ENCODE peak calls at places on chromosome X, in six cellular contexts. V is psoas muscle; W is lower leg skin; P is uterus; S is A549; I is CD4-positive, CD25-positive, alpha-beta regulatory T cell. R is an unnamed sample.

GRCh38 chrX:100994352-100995281 is 25.1 kb downstream of the ARL13A start:
- DNase-seq in V (no peak), W (no peak), P (no peak), S (peak; percentile 48), I (peak; percentile 50), R (peak; percentile 31)

GRCh38 chrX:114841051-114841450 is 176.4 kb downstream of the IL13RA2 start:
- DNase-seq in V (no peak), W (no peak), P (no peak), S (no peak), I (no peak), R (no peak)

GRCh38 chrX:93420090-93420489 is 253.3 kb downstream of the NAP1L3 start:
- DNase-seq in V (no peak), W (no peak), P (no peak), S (no peak), I (no peak), R (no peak)

GRCh38 chrX:33339219-33339618 is 127.9 kb upstream of the DMD start:
- DNase-seq in V (no peak), W (no peak), P (no peak), S (no peak), I (no peak), R (no peak)

GRCh38 chrX:40062525-40063193 is 35.1 kb downstream of the BCOR start:
- DNase-seq in V (no peak), W (peak; percentile 73), P (no peak), S (no peak), I (no peak), R (no peak)

GRCh38 chrX:49165901-49166881 is 3.6 kb downstream of the MAGIX start:
- DNase-seq in V (peak; percentile 91), W (peak; percentile 95), P (peak; percentile 52), S (no peak), I (peak; percentile 85), R (peak; percentile 91)

GRCh38 chrX:82218361-82218760 is 1016.5 kb downstream of the SH3BGRL start:
- DNase-seq in V (no peak), W (no peak), P (no peak), S (peak; percentile 39), I (peak; percentile 38), R (peak; percentile 47)

GRCh38 chrX:150507251-150507856 is 61.1 kb upstream of the MTM1 start:
- DNase-seq in V (no peak), W (peak; percentile 88), P (no peak), S (no peak), I (no peak), R (no peak)

GRCh38 chrX:65668362-65669310 is 1.2 kb downstream of the MSN start:
- DNase-seq in V (peak; percentile 79), W (peak; percentile 93), P (peak; percentile 69), S (peak; percentile 77), I (peak; percentile 82), R (peak; percentile 57)

GRCh38 chrX:47722260-47722659 is 63.3 kb upstream of the UXT start:
- DNase-seq in V (no peak), W (no peak), P (no peak), S (no peak), I (no peak), R (no peak)

GRCh38 chrX:132489256-132490085 is 633 bp upstream of the MBNL3 start:
- DNase-seq in V (peak; percentile 73), W (peak; percentile 89), P (peak; percentile 59), S (peak; percentile 1), I (peak; percentile 58), R (peak; percentile 40)

GRCh38 chrX:11374570-11374969 is 81.4 kb downstream of the AMELX start:
- DNase-seq in V (no peak), W (no peak), P (no peak), S (no peak), I (no peak), R (no peak)

GRCh38 chrX:53481816-53482485 is 47.8 kb upstream of the HSD17B10 start:
- DNase-seq in V (no peak), W (no peak), P (no peak), S (peak; percentile 78), I (peak; percentile 71), R (peak; percentile 73)

GRCh38 chrX:51893931-51894696 is 691 bp downstream of the MAGED1 start:
- DNase-seq in V (no peak), W (no peak), P (peak; percentile 48), S (peak; percentile 7), I (peak; percentile 21), R (no peak)

DNA sequence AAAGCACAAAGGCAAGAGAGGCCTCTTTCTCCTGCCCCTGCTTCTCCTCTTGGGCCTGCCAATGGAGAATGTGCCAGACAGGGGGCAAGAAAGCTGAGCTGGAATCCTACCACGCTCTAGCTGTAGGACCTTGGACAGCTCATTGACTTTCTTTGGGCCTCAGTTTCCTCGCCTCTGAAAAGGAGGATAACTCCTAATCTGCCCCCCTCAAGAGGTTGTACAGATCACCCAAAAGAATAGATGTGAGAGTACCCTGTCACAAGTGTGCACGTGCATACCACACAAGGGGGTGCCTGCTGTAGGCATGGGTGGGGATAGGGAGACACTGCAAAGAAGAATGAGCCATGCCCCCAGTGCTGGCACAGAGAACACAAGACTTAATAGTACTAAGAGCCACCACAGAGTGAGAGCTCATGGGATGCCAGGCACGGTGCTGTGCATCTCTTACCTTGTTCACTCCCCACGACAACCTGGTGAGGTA is 2.3 kb downstream of the SASH3 start:
- DNase-seq in V (no peak), W (no peak), P (no peak), S (no peak), I (no peak), R (no peak)
- H3K4me3 ChIP-seq in V (no peak overlapping the region), W (no peak overlapping the region), P (no peak overlapping the region), S (no peak overlapping the region), I (peak overlapping the region; percentile 69), R (peak overlapping the region; percentile 31)

GRCh38 chrX:5869786-5870185 is 358.9 kb downstream of the NLGN4X start:
- DNase-seq in V (no peak), W (no peak), P (no peak), S (no peak), I (no peak), R (no peak)

GRCh38 chrX:5870238-5870637 is 358.4 kb downstream of the NLGN4X start:
- DNase-seq in V (no peak), W (no peak), P (no peak), S (no peak), I (no peak), R (no peak)

DNA sequence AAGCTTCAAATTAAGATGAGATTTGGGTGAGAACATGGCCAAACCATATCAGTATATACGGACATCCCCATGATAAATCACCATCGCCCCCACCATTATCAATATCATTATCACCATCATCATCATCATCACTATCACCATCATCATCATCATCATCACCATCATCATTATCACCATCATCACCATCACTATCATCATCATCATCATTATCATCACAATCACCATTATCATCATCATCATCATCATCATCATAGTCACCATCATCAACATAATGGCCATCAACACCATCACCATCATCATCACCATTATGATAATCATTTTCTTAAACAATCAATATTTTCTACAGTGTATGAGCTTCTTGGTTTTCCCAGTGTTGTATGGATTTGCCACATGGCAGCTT is 360.9 kb downstream of the NLGN4X start:
- DNase-seq in V (no peak), W (no peak), P (no peak), S (no peak), I (no peak), R (no peak)
- H3K4me3 ChIP-seq in V (no peak overlapping the region), W (no peak overlapping the region), P (no peak overlapping the region), S (no peak overlapping the region), I (no peak overlapping the region), R (no peak overlapping the region)

GRCh38 chrX:20118065-20118824 is 1.5 kb upstream of the MAP7D2 start:
- DNase-seq in V (no peak), W (no peak), P (no peak), S (peak; percentile 11), I (no peak), R (no peak)

GRCh38 chrX:20112022-20112421 is 4.7 kb downstream of the MAP7D2 start:
- DNase-seq in V (no peak), W (no peak), P (no peak), S (no peak), I (no peak), R (no peak)

GRCh38 chrX:20116087-20116574 is 576 bp downstream of the MAP7D2 start:
- DNase-seq in V (no peak), W (no peak), P (no peak), S (peak; percentile 11), I (no peak), R (no peak)

GRCh38 chrX:20116575-20117240 is at the start of gene MAP7D2:
- DNase-seq in V (no peak), W (no peak), P (no peak), S (peak; percentile 24), I (peak; percentile 11), R (no peak)
- H3K4me3 ChIP-seq in V (peak within 1 kb of the TSS; percentile 53), W (no peak within 1 kb of the TSS), P (peak within 1 kb of the TSS; percentile 29), S (peak within 1 kb of the TSS; percentile 74), I (no peak within 1 kb of the TSS), R (peak within 1 kb of the TSS; percentile 32)

GRCh38 chrX:317424-318067 is 1.1 kb downstream of the GTPBP6 start:
- DNase-seq in V (no peak), W (no peak), P (no peak), S (no peak), I (no peak), R (no peak)

GRCh38 chrX:318068-318738 is 393 bp downstream of the GTPBP6 start:
- DNase-seq in V (peak; percentile 99), W (peak; percentile 99), P (peak; percentile 96), S (peak; percentile 99), I (peak; percentile 99), R (peak; percentile 89)

GRCh38 chrX:319579-320125 is 1.1 kb upstream of the GTPBP6 start:
- DNase-seq in V (peak; percentile 69), W (peak; percentile 91), P (peak; percentile 40), S (no peak), I (no peak), R (no peak)

GRCh38 chrX:320126-320783 is 1.7 kb upstream of the GTPBP6 start:
- DNase-seq in V (peak; percentile 65), W (peak; percentile 89), P (peak; percentile 25), S (no peak), I (no peak), R (peak; percentile 41)

GRCh38 chrX:318739-319578 is at the start of gene GTPBP6:
- DNase-seq in V (peak; percentile 100), W (peak; percentile 100), P (peak; percentile 100), S (peak; percentile 100), I (peak; percentile 100), R (peak; percentile 99)
- H3K4me3 ChIP-seq in V (peak within 1 kb of the TSS; percentile 94), W (peak within 1 kb of the TSS; percentile 92), P (peak within 1 kb of the TSS; percentile 97), S (peak within 1 kb of the TSS; percentile 100), I (no peak within 1 kb of the TSS), R (peak within 1 kb of the TSS; percentile 56)

GRCh38 chrX:129783176-129783776 is 3.5 kb downstream of the SASH3 start:
- DNase-seq in V (no peak), W (no peak), P (no peak), S (no peak), I (peak; percentile 32), R (no peak)

GRCh38 chrX:129782706-129783105 is 3.0 kb downstream of the SASH3 start:
- DNase-seq in V (no peak), W (no peak), P (no peak), S (no peak), I (no peak), R (no peak)

GRCh38 chrX:129786210-129786651 is 6.5 kb downstream of the SASH3 start:
- DNase-seq in V (no peak), W (no peak), P (no peak), S (no peak), I (no peak), R (peak; percentile 36)

GRCh38 chrX:129787336-129788055 is 7.7 kb downstream of the SASH3 start:
- DNase-seq in V (no peak), W (no peak), P (no peak), S (no peak), I (no peak), R (no peak)

GRCh38 chrX:129785160-129785947 is 5.6 kb downstream of the SASH3 start:
- DNase-seq in V (no peak), W (no peak), P (no peak), S (no peak), I (no peak), R (no peak)
- H3K4me3 ChIP-seq in V (no peak overlapping the region), W (no peak overlapping the region), P (no peak overlapping the region), S (no peak overlapping the region), I (peak overlapping the region; percentile 66), R (no peak overlapping the region)